ENCODE peak calls at places on chromosomes 4 and X, in four cellular contexts. One of them, this sample, is unnamed.

GRCh38 chr4:56655209-56655626 is 25.9 kb downstream of the HOPX start:
- DNase-seq in fibroblast of lung: peak; percentile 34
- DNase-seq in neural progenitor cell: peak; percentile 57
- DNase-seq in GM12865: no peak
- DNase-seq in this sample: no peak

GRCh38 chr4:155906554-155907247 is 3.2 kb downstream of the TDO2 start:
- DNase-seq in fibroblast of lung: peak; percentile 100
- DNase-seq in neural progenitor cell: no peak
- DNase-seq in GM12865: no peak
- DNase-seq in this sample: no peak

GRCh38 chrX:48998391-48998790 is 3.7 kb downstream of the GRIPAP1 start:
- DNase-seq in neural progenitor cell: no peak
- DNase-seq in fibroblast of lung: no peak
- DNase-seq in GM12865: peak; percentile 14
- DNase-seq in this sample: no peak

GRCh38 chrX:97306771-97307470 is 423.2 kb downstream of the RPA4 start:
- DNase-seq in fibroblast of lung: no peak
- DNase-seq in GM12865: no peak
- DNase-seq in neural progenitor cell: peak; percentile 24
- DNase-seq in this sample: no peak

GRCh38 chr4:165625281-165625680 is 246.5 kb downstream of the CPE start:
- DNase-seq in fibroblast of lung: no peak
- DNase-seq in GM12865: no peak
- DNase-seq in neural progenitor cell: no peak
- DNase-seq in this sample: no peak

GRCh38 chr4:6526696-6527095 is 48.3 kb upstream of the MAN2B2 start:
- DNase-seq in fibroblast of lung: no peak
- DNase-seq in GM12865: no peak
- DNase-seq in neural progenitor cell: no peak
- DNase-seq in this sample: no peak

GRCh38 chr4:68490826-68491457 is 43.7 kb downstream of the TMPRSS11E start:
- DNase-seq in GM12865: no peak
- DNase-seq in neural progenitor cell: no peak
- DNase-seq in fibroblast of lung: peak; percentile 7
- DNase-seq in this sample: no peak

GRCh38 chr4:11805837-11806236 is 377.1 kb upstream of the HS3ST1 start:
- DNase-seq in neural progenitor cell: peak; percentile 8
- DNase-seq in GM12865: peak; percentile 6
- DNase-seq in fibroblast of lung: peak; percentile 56
- DNase-seq in this sample: no peak

GRCh38 chrX:132837126-132837525 is 121.3 kb downstream of the HS6ST2 start:
- DNase-seq in neural progenitor cell: no peak
- DNase-seq in fibroblast of lung: peak; percentile 88
- DNase-seq in GM12865: no peak
- DNase-seq in this sample: no peak

GRCh38 chr4:144782345-144782744 is 136.4 kb downstream of the HHIP start:
- DNase-seq in GM12865: no peak
- DNase-seq in fibroblast of lung: no peak
- DNase-seq in neural progenitor cell: no peak
- DNase-seq in this sample: no peak

GRCh38 chrX:136725446-136726104 is 55.2 kb downstream of the ARHGEF6 start:
- DNase-seq in GM12865: no peak
- DNase-seq in neural progenitor cell: no peak
- DNase-seq in fibroblast of lung: peak; percentile 82
- DNase-seq in this sample: no peak

GRCh38 chr4:77155631-77156345 is 1.2 kb upstream of the CCNG2 start:
- DNase-seq in neural progenitor cell: no peak
- DNase-seq in GM12865: no peak
- DNase-seq in fibroblast of lung: no peak
- DNase-seq in this sample: no peak

GRCh38 chr4:27042411-27042810 is 181.8 kb downstream of the STIM2 start:
- DNase-seq in GM12865: no peak
- DNase-seq in neural progenitor cell: no peak
- DNase-seq in fibroblast of lung: no peak
- DNase-seq in this sample: no peak

GRCh38 chrX:69968956-69969355 is 80.8 kb downstream of the AWAT2 start:
- DNase-seq in fibroblast of lung: no peak
- DNase-seq in neural progenitor cell: no peak
- DNase-seq in GM12865: no peak
- DNase-seq in this sample: no peak

GRCh38 chrX:331772-332495 is 13.3 kb upstream of the GTPBP6 start:
- DNase-seq in neural progenitor cell: no peak
- DNase-seq in GM12865: no peak
- DNase-seq in fibroblast of lung: no peak
- DNase-seq in this sample: no peak

GRCh38 chr4:9988349-9988748 is 32.9 kb downstream of the SLC2A9 start:
- DNase-seq in GM12865: no peak
- DNase-seq in fibroblast of lung: no peak
- DNase-seq in neural progenitor cell: no peak
- DNase-seq in this sample: no peak

GRCh38 chr4:189974056-189974455 is 33.4 kb downstream of the FRG1 start:
- DNase-seq in fibroblast of lung: peak; percentile 2
- DNase-seq in GM12865: no peak
- DNase-seq in neural progenitor cell: no peak
- DNase-seq in this sample: no peak

GRCh38 chr4:3860913-3861636 is 94.9 kb downstream of the ADRA2C start:
- DNase-seq in fibroblast of lung: no peak
- DNase-seq in GM12865: no peak
- DNase-seq in neural progenitor cell: no peak
- DNase-seq in this sample: no peak

GRCh38 chrX:74251006-74251930 is 52.7 kb upstream of the ZCCHC13 start:
- DNase-seq in GM12865: no peak
- DNase-seq in fibroblast of lung: peak; percentile 50
- DNase-seq in neural progenitor cell: no peak
- DNase-seq in this sample: no peak

GRCh38 chrX:41720125-41720780 is 3.7 kb upstream of the GPR82 start:
- DNase-seq in GM12865: peak; percentile 80
- DNase-seq in fibroblast of lung: no peak
- DNase-seq in neural progenitor cell: no peak
- DNase-seq in this sample: peak; percentile 36

DNA sequence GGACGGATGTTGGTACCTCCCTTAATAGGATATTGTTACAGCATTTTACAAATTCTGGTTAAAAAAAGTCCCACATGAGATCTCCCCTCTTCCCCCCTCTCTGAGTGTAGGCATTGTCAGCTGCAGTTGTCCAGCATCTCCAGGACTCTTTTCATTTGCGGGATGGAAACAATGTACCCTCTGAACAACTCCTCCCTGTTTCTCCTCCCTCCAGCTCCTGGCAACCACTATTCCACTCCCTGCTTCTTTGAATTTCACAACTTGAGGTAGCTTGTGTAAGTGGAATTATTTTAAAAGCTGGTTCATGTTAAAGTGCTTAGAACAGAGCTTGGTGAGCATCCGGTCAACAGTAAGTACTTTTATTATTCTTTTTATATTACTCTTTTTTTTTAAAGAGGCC is 69.8 kb downstream of the TBL1X start:
- DNase-seq in neural progenitor cell: peak; percentile 43
- DNase-seq in GM12865: no peak
- DNase-seq in fibroblast of lung: peak; percentile 63
- DNase-seq in this sample: no peak
- H3K4me3 ChIP-seq in neural progenitor cell: peak overlapping the region; percentile 32
- H3K4me3 ChIP-seq in GM12865: no peak overlapping the region
- H3K4me3 ChIP-seq in fibroblast of lung: no peak overlapping the region
- H3K4me3 ChIP-seq in this sample: no peak overlapping the region

DNA sequence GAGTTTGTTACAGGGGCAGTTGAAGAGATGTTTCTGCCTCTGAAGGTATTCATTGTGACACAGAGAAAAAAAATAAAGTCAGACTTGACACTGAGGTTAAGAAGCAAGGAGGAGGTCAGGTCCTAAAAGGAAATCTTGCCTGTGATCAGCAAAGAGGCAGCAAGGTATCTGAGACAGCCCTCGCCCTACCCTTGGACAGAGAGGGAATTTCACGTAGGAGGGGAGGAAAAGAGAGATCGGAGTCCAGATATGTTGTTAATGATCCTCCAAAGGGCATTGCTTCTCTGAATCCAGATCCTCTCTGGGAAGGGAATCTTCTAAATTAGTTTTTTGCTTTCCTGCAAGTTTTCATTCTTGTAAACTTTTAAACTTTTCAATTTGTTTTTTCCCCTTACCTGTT is 15.3 kb upstream of the PRR27 start:
- DNase-seq in GM12865: no peak
- DNase-seq in neural progenitor cell: no peak
- DNase-seq in fibroblast of lung: no peak
- DNase-seq in this sample: no peak
- TF ChIP-seq CTCF in GM12865: no peak
- TF ChIP-seq CTCF in neural progenitor cell: no peak
- TF ChIP-seq CTCF in fibroblast of lung: no peak
- TF ChIP-seq CTCF in this sample: no peak

GRCh38 chr4:84683065-84683464 is 100.1 kb downstream of the CDS1 start:
- DNase-seq in GM12865: no peak
- DNase-seq in neural progenitor cell: no peak
- DNase-seq in fibroblast of lung: no peak
- DNase-seq in this sample: no peak

GRCh38 chr4:84678976-84679744 is 96.2 kb downstream of the CDS1 start:
- DNase-seq in fibroblast of lung: no peak
- DNase-seq in neural progenitor cell: no peak
- DNase-seq in GM12865: no peak
- DNase-seq in this sample: no peak

GRCh38 chr4:84680956-84681355 is 98.0 kb downstream of the CDS1 start:
- DNase-seq in neural progenitor cell: no peak
- DNase-seq in GM12865: no peak
- DNase-seq in fibroblast of lung: no peak
- DNase-seq in this sample: no peak

GRCh38 chr4:84683486-84683885 is 100.6 kb downstream of the CDS1 start:
- DNase-seq in fibroblast of lung: no peak
- DNase-seq in neural progenitor cell: no peak
- DNase-seq in GM12865: no peak
- DNase-seq in this sample: no peak

GRCh38 chr4:84681488-84682274 is 98.8 kb downstream of the CDS1 start:
- DNase-seq in neural progenitor cell: peak; percentile 60
- DNase-seq in GM12865: no peak
- DNase-seq in fibroblast of lung: peak; percentile 74
- DNase-seq in this sample: no peak
- H3K4me3 ChIP-seq in neural progenitor cell: no peak overlapping the region
- H3K4me3 ChIP-seq in GM12865: no peak overlapping the region
- H3K4me3 ChIP-seq in fibroblast of lung: no peak overlapping the region
- H3K4me3 ChIP-seq in this sample: no peak overlapping the region

GRCh38 chr4:142984871-142985585 is 138.9 kb upstream of the INPP4B start:
- DNase-seq in GM12865: peak; percentile 10
- DNase-seq in neural progenitor cell: peak; percentile 38
- DNase-seq in fibroblast of lung: peak; percentile 44
- DNase-seq in this sample: no peak
- TF ChIP-seq CTCF in GM12865: peak; percentile 18
- TF ChIP-seq CTCF in neural progenitor cell: peak; percentile 47
- TF ChIP-seq CTCF in fibroblast of lung: peak; percentile 55
- TF ChIP-seq CTCF in this sample: peak; percentile 10

DNA sequence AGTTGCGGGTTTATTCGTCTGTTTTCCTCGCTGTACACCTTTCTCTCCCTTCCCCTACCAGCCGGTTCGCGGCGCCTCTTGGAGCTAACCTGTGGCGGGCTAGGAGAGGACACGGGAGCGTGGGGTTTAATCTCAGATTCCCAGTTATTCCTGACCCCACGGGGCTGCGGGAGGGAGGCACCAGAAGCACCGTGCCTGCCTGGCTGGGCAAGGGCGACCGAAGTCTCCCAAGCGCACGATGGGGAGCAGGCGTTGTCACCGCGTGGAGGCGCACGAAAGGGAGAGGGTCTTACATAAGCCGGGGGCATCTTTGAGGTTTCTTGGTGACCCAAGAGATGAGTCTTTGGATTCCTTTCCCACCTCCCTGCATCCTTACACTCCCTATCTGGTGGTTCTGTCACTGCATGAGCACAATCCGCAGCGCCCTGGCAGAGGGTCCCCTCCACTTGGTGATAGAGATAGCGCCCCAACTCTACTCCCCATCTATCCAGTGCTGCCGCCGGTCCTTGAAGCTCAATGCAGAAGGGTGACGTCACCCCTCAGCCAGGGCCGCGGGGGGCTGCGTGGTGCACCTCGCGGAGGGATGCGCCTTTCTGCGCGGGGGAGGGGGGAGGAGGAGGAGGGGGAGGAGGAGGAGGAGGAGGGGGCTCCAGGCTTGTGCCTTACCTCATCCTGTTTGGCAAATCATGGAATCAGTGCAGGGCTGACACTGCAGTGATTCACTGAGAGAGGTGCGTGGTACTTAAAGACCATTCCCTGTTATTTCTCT is 793 bp downstream of the TSPAN7 start:
- DNase-seq in GM12865: no peak
- DNase-seq in fibroblast of lung: no peak
- DNase-seq in neural progenitor cell: peak; percentile 50
- DNase-seq in this sample: no peak
- H3K4me3 ChIP-seq in GM12865: peak overlapping the region; percentile 44
- H3K4me3 ChIP-seq in fibroblast of lung: peak overlapping the region; percentile 55
- H3K4me3 ChIP-seq in neural progenitor cell: peak overlapping the region; percentile 59
- H3K4me3 ChIP-seq in this sample: no peak overlapping the region

GRCh38 chrX:79408623-79409322 is 41.6 kb upstream of the ITM2A start:
- DNase-seq in GM12865: no peak
- DNase-seq in fibroblast of lung: no peak
- DNase-seq in neural progenitor cell: no peak
- DNase-seq in this sample: no peak

GRCh38 chrX:79409657-79410056 is 42.5 kb upstream of the ITM2A start:
- DNase-seq in GM12865: no peak
- DNase-seq in fibroblast of lung: no peak
- DNase-seq in neural progenitor cell: no peak
- DNase-seq in this sample: no peak

GRCh38 chrX:79413963-79414362 is 46.8 kb upstream of the ITM2A start:
- DNase-seq in fibroblast of lung: no peak
- DNase-seq in GM12865: no peak
- DNase-seq in neural progenitor cell: no peak
- DNase-seq in this sample: no peak

GRCh38 chrX:79415056-79415455 is 47.9 kb upstream of the ITM2A start:
- DNase-seq in fibroblast of lung: no peak
- DNase-seq in GM12865: no peak
- DNase-seq in neural progenitor cell: no peak
- DNase-seq in this sample: no peak

DNA sequence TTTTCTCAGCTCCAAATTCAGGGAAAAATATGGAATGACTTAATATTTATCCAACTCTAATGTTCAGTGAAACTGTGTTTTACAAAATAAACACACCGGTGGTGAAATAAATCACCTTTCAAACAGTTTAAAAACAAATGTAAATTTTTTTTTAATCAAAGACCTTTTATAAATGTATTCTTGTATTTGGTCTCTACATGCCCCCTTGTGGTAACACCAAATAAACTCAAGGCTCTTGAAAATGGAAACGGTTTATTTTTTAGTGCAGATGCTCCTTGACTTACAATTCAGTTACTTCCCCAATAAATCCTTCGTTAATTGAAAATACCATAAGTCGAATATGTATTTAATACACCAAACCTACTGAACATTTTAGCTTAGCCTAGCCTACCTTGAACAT is 45.9 kb upstream of the ITM2A start:
- DNase-seq in GM12865: peak; percentile 39
- DNase-seq in neural progenitor cell: peak; percentile 22
- DNase-seq in fibroblast of lung: no peak
- DNase-seq in this sample: no peak
- TF ChIP-seq CTCF in GM12865: no peak
- TF ChIP-seq CTCF in neural progenitor cell: peak; percentile 53
- TF ChIP-seq CTCF in fibroblast of lung: no peak
- TF ChIP-seq CTCF in this sample: peak; percentile 29

This sample was measured in GM12864.